ENCODE peak calls at places on chromosome 15, in nine cellular contexts. A is adrenal gland, K is AG04450, Y is choroid plexus epithelial cell, Q is thoracic aorta, R is body of pancreas, T is left ventricle myocardium inferior, M is psoas muscle, Z is HFF-Myc. P is an unnamed sample.

GRCh38 chr15:58258501-58259274 is 120.5 kb downstream of the AQP9 start:
- DNase-seq in K (no peak), Q (no peak), M (no peak), R (no peak), Z (no peak), A (no peak), T (no peak), Y (peak; percentile 25), P (no peak)

GRCh38 chr15:45522931-45523331 is 376 bp upstream of the SLC30A4 start:
- DNase-seq in A (no peak), K (no peak), Q (no peak), T (no peak), R (no peak), Z (no peak), Y (peak; percentile 62), M (no peak), P (no peak)

GRCh38 chr15:76866716-76867321 is 38.3 kb downstream of the SCAPER start:
- DNase-seq in K (peak; percentile 21), T (no peak), R (no peak), M (no peak), Y (peak; percentile 70), Q (no peak), Z (peak; percentile 19), A (no peak), P (no peak)

GRCh38 chr15:33242669-33243191 is 48.2 kb upstream of the FMN1 start:
- DNase-seq in M (no peak), Z (no peak), T (no peak), A (no peak), R (no peak), K (no peak), Y (peak; percentile 54), Q (no peak), P (no peak)

GRCh38 chr15:63374686-63375520 is 6.7 kb downstream of the CA12 start:
- DNase-seq in Z (peak; percentile 25), T (peak; percentile 31), R (no peak), K (peak; percentile 49), M (peak; percentile 48), Y (peak; percentile 86), Q (no peak), A (no peak), P (no peak)

GRCh38 chr15:89375093-89376062 is 40.8 kb upstream of the POLG start:
- DNase-seq in R (no peak), A (no peak), Y (no peak), Z (no peak), T (no peak), Q (no peak), M (no peak), K (no peak), P (no peak)

GRCh38 chr15:66590435-66590834 is 24.6 kb upstream of the LCTL start:
- DNase-seq in R (no peak), Q (no peak), A (no peak), Z (no peak), M (no peak), K (no peak), T (no peak), Y (no peak), P (no peak)

GRCh38 chr15:41561777-41562145 is 2.7 kb downstream of the TYRO3 start:
- DNase-seq in A (no peak), T (peak; percentile 62), Y (peak; percentile 83), R (no peak), Z (no peak), Q (no peak), M (peak; percentile 57), K (peak; percentile 36), P (no peak)

GRCh38 chr15:77739591-77740378 is 107.1 kb upstream of the LINGO1 start:
- DNase-seq in Y (no peak), Q (no peak), K (no peak), A (no peak), T (no peak), M (no peak), Z (no peak), R (no peak), P (no peak)

GRCh38 chr15:20340931-20341661 is 200.5 kb downstream of the GOLGA6L6 start:
- DNase-seq in M (peak; percentile 69), A (no peak), Z (no peak), R (peak; percentile 64), Q (no peak), Y (no peak), K (no peak), T (peak; percentile 71), P (no peak)

GRCh38 chr15:39172380-39173281 is 408.2 kb upstream of the THBS1 start:
- DNase-seq in M (no peak), T (peak; percentile 15), R (peak; percentile 33), K (no peak), Q (no peak), A (no peak), Z (no peak), Y (peak; percentile 80), P (no peak)

GRCh38 chr15:26179906-26180305 is 316.8 kb upstream of the ATP10A start:
- DNase-seq in A (no peak), Q (no peak), Z (no peak), R (no peak), Y (no peak), M (no peak), T (peak; percentile 20), K (no peak), P (no peak)
- TF ChIP-seq CTCF in A (no peak), Q (no peak), Z (no peak), R (peak; percentile 19), Y (no peak), M (no peak), T (peak; percentile 58), K (no peak), P (no peak)

GRCh38 chr15:70151441-70151840 is 53.7 kb upstream of the TLE3 start:
- DNase-seq in Z (no peak), A (no peak), T (no peak), R (no peak), K (no peak), M (no peak), Y (no peak), Q (no peak), P (no peak)

GRCh38 chr15:70151008-70151407 is 53.3 kb upstream of the TLE3 start:
- DNase-seq in K (no peak), Z (no peak), Y (no peak), A (no peak), M (no peak), Q (no peak), R (no peak), T (no peak), P (no peak)

GRCh38 chr15:70150405-70150747 is 52.7 kb upstream of the TLE3 start:
- DNase-seq in Z (no peak), K (no peak), Y (no peak), A (no peak), M (no peak), R (no peak), T (no peak), Q (no peak), P (no peak)

GRCh38 chr15:70147778-70148177 is 50.1 kb upstream of the TLE3 start:
- DNase-seq in M (no peak), Y (no peak), Z (no peak), R (no peak), K (no peak), T (no peak), A (no peak), Q (no peak), P (no peak)

GRCh38 chr15:70149667-70150404 is 52.1 kb upstream of the TLE3 start:
- DNase-seq in M (no peak), T (no peak), K (peak; percentile 49), Q (no peak), Z (no peak), Y (peak; percentile 79), R (no peak), A (no peak), P (no peak)
- TF ChIP-seq CTCF in M (no peak), T (no peak), K (no peak), Q (no peak), Z (no peak), Y (peak; percentile 20), R (no peak), A (no peak), P (no peak)

GRCh38 chr15:101152914-101153313 is 98.9 kb downstream of the CHSY1 start:
- DNase-seq in Y (no peak), M (no peak), R (no peak), A (no peak), K (no peak), Z (no peak), Q (no peak), T (no peak), P (no peak)
- TF ChIP-seq CTCF in Y (peak; percentile 46), M (no peak), R (no peak), A (no peak), K (peak; percentile 33), Z (peak; percentile 59), Q (peak; percentile 10), T (peak; percentile 39), P (peak; percentile 80)

GRCh38 chr15:25965326-25965725 is 102.2 kb upstream of the ATP10A start:
- DNase-seq in M (no peak), Z (no peak), A (no peak), K (no peak), Q (no peak), T (no peak), R (no peak), Y (no peak), P (no peak)
- TF ChIP-seq CTCF in M (no peak), Z (no peak), A (no peak), K (no peak), Q (no peak), T (no peak), R (no peak), Y (no peak), P (no peak)